ENCODE peak calls at places on chromosomes 12 and 14, in four cellular contexts. X is IMR-90, G is H9, H is H1. L is an unnamed sample.

GRCh38 chr12:27733052-27733656 is 22.5 kb downstream of the MRPS35 start:
- DNase-seq in H (no peak), X (peak; percentile 52), G (no peak), L (peak; percentile 13)

GRCh38 chr14:69921052-69921451 is 41.8 kb downstream of the SMOC1 start:
- DNase-seq in X (peak; percentile 92), H (no peak), G (no peak), L (no peak)

GRCh38 chr12:30990776-30991175 is 64.2 kb downstream of the TSPAN11 start:
- DNase-seq in X (no peak), H (no peak), G (no peak), L (no peak)

GRCh38 chr14:56160058-56160457 is 41.8 kb downstream of the PELI2 start:
- DNase-seq in G (no peak), H (no peak), X (no peak), L (no peak)

GRCh38 chr12:76706099-76706498 is 57.8 kb upstream of the ZDHHC17 start:
- DNase-seq in X (peak; percentile 56), H (no peak), G (no peak), L (no peak)

GRCh38 chr12:29674463-29674862 is 109.3 kb downstream of the TMTC1 start:
- DNase-seq in G (no peak), X (no peak), H (no peak), L (no peak)

GRCh38 chr12:66132408-66132807 is 1.9 kb upstream of the LLPH start:
- DNase-seq in H (no peak), X (peak; percentile 94), G (peak; percentile 61), L (peak; percentile 98)

GRCh38 chr12:13749380-13749779 is 232.0 kb downstream of the GRIN2B start:
- DNase-seq in G (peak; percentile 90), H (peak; percentile 70), X (no peak), L (peak; percentile 81)

GRCh38 chr12:111655356-111655755 is 30.4 kb downstream of the BRAP start:
- DNase-seq in X (no peak), G (no peak), H (no peak), L (no peak)

GRCh38 chr14:51472881-51473280 is 178.8 kb upstream of the FRMD6 start:
- DNase-seq in H (no peak), G (no peak), X (no peak), L (no peak)

GRCh38 chr12:54605138-54605970 is 16.9 kb upstream of the PPP1R1A start:
- DNase-seq in H (no peak), G (no peak), X (no peak), L (no peak)

GRCh38 chr14:50795909-50796308 is 35.1 kb downstream of the NIN start:
- DNase-seq in H (no peak), X (no peak), G (no peak), L (no peak)

GRCh38 chr12:68954811-68955210 is 21.8 kb upstream of the CPM start:
- DNase-seq in H (no peak), X (no peak), G (no peak), L (no peak)

GRCh38 chr14:70735043-70735442 is 74.3 kb downstream of the MAP3K9 start:
- DNase-seq in X (no peak), G (no peak), H (no peak), L (no peak)

GRCh38 chr12:93128332-93128707 is 199.2 kb upstream of the EEA1 start:
- DNase-seq in G (no peak), H (no peak), X (no peak), L (no peak)

GRCh38 chr12:3698218-3698974 is 54.5 kb downstream of the CRACR2A start:
- DNase-seq in G (no peak), X (peak; percentile 95), H (no peak), L (no peak)

GRCh38 chr12:127083028-127083949 is 1183.7 kb upstream of the TMEM132C start:
- DNase-seq in G (no peak), X (peak; percentile 65), H (no peak), L (peak; percentile 88)

GRCh38 chr12:115998119-115998633 is 279.3 kb downstream of the MED13L start:
- DNase-seq in H (peak; percentile 61), G (peak; percentile 82), X (peak; percentile 72), L (peak; percentile 84)

GRCh38 chr12:93664573-93665138 is 12.5 kb upstream of the CRADD start:
- DNase-seq in G (no peak), H (no peak), X (peak; percentile 25), L (no peak)

GRCh38 chr12:124693356-124693755 is 125.9 kb upstream of the NCOR2 start:
- DNase-seq in H (no peak), X (no peak), G (no peak), L (no peak)

DNA sequence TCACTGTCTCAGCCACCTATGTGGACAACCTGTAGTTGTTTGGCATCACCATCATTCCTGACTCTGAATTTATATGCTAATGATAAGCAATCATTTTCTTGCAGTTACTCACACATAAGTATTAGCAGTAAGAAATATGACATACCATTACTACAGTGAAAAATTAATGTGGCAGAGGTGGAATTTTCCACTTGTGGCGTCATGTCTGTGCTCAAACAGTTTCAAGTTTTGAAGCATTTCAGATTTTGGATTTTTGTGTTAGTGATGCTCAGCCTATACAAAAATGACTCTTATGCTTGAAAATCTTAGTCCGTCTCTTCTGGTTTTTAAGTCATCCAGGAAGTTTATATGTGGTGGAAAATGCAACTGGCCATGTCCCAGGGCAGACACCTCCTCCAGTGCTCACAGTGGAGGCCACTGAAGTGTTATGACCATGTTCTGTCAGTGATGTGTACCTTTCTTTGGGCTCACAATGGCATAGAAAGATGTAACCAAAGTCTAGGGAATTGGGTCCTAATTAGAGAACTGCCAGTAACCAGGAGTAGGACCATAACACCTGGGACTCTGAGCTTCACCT is 220.6 kb downstream of the SYT1 start:
- DNase-seq in H (no peak), X (no peak), G (no peak), L (no peak)
- H4K5ac ChIP-seq in H (no peak overlapping the region), X (no peak overlapping the region), G (no peak overlapping the region), L (no peak overlapping the region)

DNA sequence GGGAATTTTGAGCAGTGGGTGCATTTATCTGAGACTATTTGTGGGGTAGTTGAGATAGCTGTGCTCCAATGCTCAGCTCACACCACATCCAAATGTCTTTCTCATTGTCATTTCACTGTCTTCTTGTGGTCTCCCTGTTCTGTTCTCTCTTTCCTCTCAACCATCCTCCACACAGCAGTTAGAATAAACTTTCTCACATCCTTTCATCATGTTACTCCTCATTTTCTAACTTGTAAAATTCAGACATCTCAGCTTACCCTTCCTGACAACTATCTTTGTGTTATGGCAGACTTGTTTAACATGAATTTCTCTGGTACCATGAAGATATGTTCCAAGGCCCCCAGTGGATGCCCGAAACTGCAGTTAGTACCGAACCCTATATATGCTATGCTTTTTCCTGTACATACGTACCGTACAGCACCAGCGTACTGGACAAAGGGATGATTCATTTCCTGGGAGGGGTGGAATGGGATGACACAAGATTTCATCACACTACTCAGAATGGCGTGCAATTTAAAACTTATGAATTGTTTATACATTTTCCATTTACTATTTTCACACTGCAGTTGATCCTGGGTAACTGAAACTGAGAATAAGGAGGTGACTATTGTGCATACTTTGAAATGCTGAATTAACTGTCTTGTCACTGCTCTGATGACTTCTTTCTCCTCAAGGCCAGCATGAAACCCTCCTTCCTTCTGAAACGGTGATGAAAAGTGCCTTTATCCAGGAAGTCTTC is 177.1 kb upstream of the SLC38A2 start:
- DNase-seq in G (no peak), H (no peak), X (peak; percentile 97), L (no peak)
- H4K5ac ChIP-seq in G (no peak overlapping the region), H (no peak overlapping the region), X (peak overlapping the region; percentile 88), L (no peak overlapping the region)

DNA sequence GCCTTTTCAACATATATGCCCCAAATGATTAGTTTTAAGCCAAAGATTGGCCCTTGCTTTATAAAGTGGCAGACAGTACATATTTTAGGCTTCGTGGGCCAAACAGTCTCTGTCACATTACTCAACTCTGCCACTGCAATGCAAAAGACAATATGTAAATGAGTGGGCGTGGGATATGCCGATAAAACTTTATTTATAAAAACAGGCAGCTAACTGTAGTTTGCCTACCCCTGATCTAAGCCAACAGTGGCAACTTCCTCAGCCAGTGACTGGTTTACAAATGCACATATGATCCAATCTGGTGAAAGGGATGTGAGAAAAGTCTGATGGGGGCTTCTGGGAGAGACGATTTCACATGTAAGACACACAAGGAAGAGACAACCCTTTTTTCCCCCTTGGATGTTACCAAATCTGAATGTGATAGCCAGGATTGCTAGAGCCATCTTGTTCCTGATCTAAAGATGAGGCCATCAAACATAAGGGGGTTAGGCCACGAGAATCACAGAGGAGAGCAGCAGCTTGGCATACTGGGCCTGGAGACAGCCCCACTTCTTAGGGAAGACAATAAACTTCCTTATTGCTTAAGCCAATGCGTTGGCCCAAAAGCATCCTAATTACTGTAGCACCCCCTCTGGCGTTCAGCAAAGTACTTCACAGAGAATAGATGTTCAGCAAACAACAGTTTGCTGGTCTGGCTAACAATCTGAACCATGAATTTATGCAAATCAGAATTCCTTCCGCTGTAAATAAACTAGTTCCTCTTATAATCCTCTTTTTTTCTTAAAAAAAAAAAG is 75.2 kb upstream of the TMCC3 start:
- DNase-seq in G (peak; percentile 53), X (peak; percentile 26), H (no peak), L (peak; percentile 68)
- H4K5ac ChIP-seq in G (no peak overlapping the region), X (no peak overlapping the region), H (no peak overlapping the region), L (no peak overlapping the region)

DNA sequence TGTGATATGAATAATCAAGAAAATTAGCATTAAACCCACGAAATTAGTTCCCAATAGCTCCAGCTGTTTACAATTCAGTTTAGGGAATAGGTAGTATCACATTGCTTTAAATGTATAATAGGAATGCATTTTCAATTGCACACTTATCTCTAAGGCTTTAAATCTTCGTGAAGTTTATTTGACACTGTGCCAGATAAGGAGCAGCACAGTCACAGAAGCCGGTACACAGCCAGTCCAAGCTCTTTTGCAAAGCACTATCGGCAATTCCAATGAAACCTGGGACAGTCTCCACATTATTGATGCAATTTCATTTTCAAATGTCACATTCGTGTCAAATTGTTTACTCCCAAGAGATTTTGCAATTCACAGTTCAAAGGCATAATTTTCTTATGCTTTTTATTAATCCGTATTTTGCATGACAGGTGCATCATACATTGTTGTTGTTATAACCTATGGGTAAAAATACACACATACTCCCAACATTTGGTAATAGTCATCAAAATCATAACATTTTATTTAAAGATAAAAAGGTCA is 602.8 kb downstream of the RPS29 start:
- DNase-seq in H (no peak), G (no peak), X (no peak), L (no peak)
- H4K5ac ChIP-seq in H (no peak overlapping the region), G (no peak overlapping the region), X (no peak overlapping the region), L (no peak overlapping the region)

GRCh38 chr12:11607313-11608081 is 42.0 kb upstream of the ETV6 start:
- DNase-seq in H (no peak), G (no peak), X (peak; percentile 65), L (peak; percentile 14)
- H4K5ac ChIP-seq in H (peak overlapping the region; percentile 84), G (no peak overlapping the region), X (no peak overlapping the region), L (no peak overlapping the region)

DNA sequence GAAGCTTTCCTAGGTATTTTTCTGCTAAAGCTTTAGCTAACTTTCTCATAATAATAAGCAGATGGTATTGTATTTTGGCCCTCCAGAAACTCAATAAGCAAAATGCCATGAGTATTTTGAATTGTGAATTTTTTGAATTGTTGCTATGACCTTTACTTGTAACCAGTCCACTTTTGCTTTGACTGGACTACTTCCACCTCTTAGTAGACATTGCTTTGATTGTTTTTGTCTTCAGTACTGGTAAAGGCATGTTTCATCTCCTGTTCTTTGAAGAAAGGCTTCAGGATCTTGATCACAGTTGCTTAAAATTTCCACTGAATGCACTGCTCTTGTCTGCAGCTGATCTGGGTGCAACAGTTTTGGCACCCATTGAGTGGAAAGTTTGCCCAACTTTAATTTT is 102.3 kb downstream of the TRMT5 start:
- DNase-seq in X (peak; percentile 33), G (no peak), H (no peak), L (no peak)
- H4K5ac ChIP-seq in X (peak overlapping the region; percentile 35), G (no peak overlapping the region), H (no peak overlapping the region), L (no peak overlapping the region)